ENCODE peak calls at places on chromosomes 16 and 17, in ten cellular contexts. N is pancreas; I is CD8-positive, alpha-beta memory T cell; R is ovary; Z is CD8-positive, alpha-beta T cell; P is BE2C; K is cardiac muscle cell; T is fibroblast of lung; B is keratinocyte; S is heart right ventricle. J is an unnamed sample.

GRCh38 chr16:65122974-65123845 is 1.3 kb upstream of the CDH11 start:
- DNase-seq in K (peak; percentile 81), P (peak; percentile 15), N (no peak), R (peak; percentile 92), I (no peak), S (peak; percentile 70), B (no peak), T (peak; percentile 73), Z (no peak), J (peak; percentile 63)

GRCh38 chr17:49959183-49959935 is 9.6 kb upstream of the DLX4 start:
- DNase-seq in Z (no peak), K (no peak), I (no peak), P (no peak), S (no peak), B (no peak), R (no peak), T (peak; percentile 42), N (no peak), J (no peak)

GRCh38 chr17:71071837-71072236 is 902.5 kb downstream of the KCNJ2 start:
- DNase-seq in K (peak; percentile 96), I (no peak), T (peak; percentile 100), P (peak; percentile 7), S (no peak), R (no peak), N (no peak), Z (no peak), B (peak; percentile 95), J (no peak)

GRCh38 chr17:8222630-8223355 is 12.4 kb upstream of the AURKB start:
- DNase-seq in S (peak; percentile 95), I (peak; percentile 80), Z (peak; percentile 90), R (peak; percentile 98), P (peak; percentile 85), B (peak; percentile 98), N (peak; percentile 92), T (peak; percentile 92), K (peak; percentile 98), J (peak; percentile 97)

GRCh38 chr17:34499576-34499975 is 79.8 kb upstream of the TMEM132E start:
- DNase-seq in S (no peak), P (no peak), R (no peak), N (no peak), Z (no peak), T (peak; percentile 13), K (peak; percentile 29), I (no peak), B (peak; percentile 5), J (no peak)

GRCh38 chr16:57778658-57779057 is 23.6 kb downstream of the KIFC3 start:
- DNase-seq in I (no peak), R (no peak), K (no peak), T (no peak), B (no peak), N (no peak), P (no peak), S (no peak), Z (no peak), J (no peak)

GRCh38 chr16:23288209-23288608 is 13.9 kb upstream of the SCNN1B start:
- DNase-seq in I (no peak), R (no peak), Z (no peak), P (no peak), K (no peak), B (no peak), N (no peak), T (no peak), S (no peak), J (no peak)

GRCh38 chr17:59763861-59764260 is 56.4 kb downstream of the VMP1 start:
- DNase-seq in N (no peak), B (no peak), R (no peak), P (no peak), T (peak; percentile 97), Z (no peak), I (no peak), S (no peak), K (peak; percentile 75), J (no peak)

GRCh38 chr17:20300399-20301037 is 166.8 kb downstream of the LGALS9B start:
- DNase-seq in R (peak; percentile 75), T (peak; percentile 97), K (peak; percentile 78), Z (no peak), B (no peak), I (no peak), P (no peak), N (no peak), S (no peak), J (no peak)

GRCh38 chr16:28504707-28505404 is 1.8 kb downstream of the IL27 start:
- DNase-seq in I (no peak), S (no peak), P (no peak), R (no peak), T (no peak), B (no peak), N (no peak), Z (no peak), K (no peak), J (no peak)

GRCh38 chr16:35185366-35186044 is 1726.1 kb downstream of the TP53TG3F start:
- DNase-seq in S (no peak), Z (no peak), R (no peak), N (no peak), P (no peak), I (no peak), B (no peak), T (no peak), K (no peak), J (no peak)
- H3K9me3 ChIP-seq in S (no peaks in the 10 kb centered on the region), Z (no peaks in the 10 kb centered on the region), R (no peaks in the 10 kb centered on the region), N (no peaks in the 10 kb centered on the region), P (peaks cover 3% of the 10 kb centered on the region), I (no peaks in the 10 kb centered on the region), B (no peaks in the 10 kb centered on the region), T (no peaks in the 10 kb centered on the region), K (peaks cover 4% of the 10 kb centered on the region), J (no peaks in the 10 kb centered on the region)

GRCh38 chr17:74670329-74670728 is 42.4 kb downstream of the CD300LF start:
- DNase-seq in S (no peak), N (no peak), K (no peak), R (no peak), P (no peak), Z (no peak), B (no peak), I (no peak), T (no peak), J (no peak)
- H3K27me3 ChIP-seq in S (peaks cover 79% of the 10 kb centered on the region), N (no peaks in the 10 kb centered on the region), K (peaks cover 92% of the 10 kb centered on the region), R (no peaks in the 10 kb centered on the region), P (peaks cover 79% of the 10 kb centered on the region), Z (peaks cover 2% of the 10 kb centered on the region), B (peaks cover 2% of the 10 kb centered on the region), I (peaks cover 17% of the 10 kb centered on the region), T (no peaks in the 10 kb centered on the region), J (no peaks in the 10 kb centered on the region)

DNA sequence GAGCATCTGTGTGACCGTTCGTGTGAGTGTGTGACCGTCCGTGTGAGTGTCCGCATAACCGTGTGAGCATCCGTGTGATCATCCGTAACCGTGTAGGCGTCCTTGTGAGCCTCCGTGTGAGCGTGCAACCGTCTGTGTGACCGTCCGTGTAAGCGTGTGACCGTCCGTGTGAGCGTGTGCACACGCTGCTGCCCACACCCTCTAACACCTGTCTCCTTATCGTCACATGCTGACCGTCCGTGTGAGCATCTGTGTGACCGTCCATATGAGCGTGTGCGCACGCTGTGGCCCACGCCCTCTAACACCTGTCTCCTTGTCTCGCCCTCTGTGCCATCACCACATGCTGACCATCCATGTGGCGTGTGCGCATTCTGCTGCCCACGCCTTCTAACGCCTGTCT is 31.1 kb downstream of the NME3 start:
- DNase-seq in R (no peak), S (no peak), N (no peak), P (no peak), T (no peak), K (no peak), I (no peak), B (no peak), Z (no peak), J (no peak)
- H3K9me3 ChIP-seq in R (no peaks in the 10 kb centered on the region), S (no peaks in the 10 kb centered on the region), N (no peaks in the 10 kb centered on the region), P (no peaks in the 10 kb centered on the region), T (peaks cover 6% of the 10 kb centered on the region), K (no peaks in the 10 kb centered on the region), I (no peaks in the 10 kb centered on the region), B (peaks cover 30% of the 10 kb centered on the region), Z (no peaks in the 10 kb centered on the region), J (no peaks in the 10 kb centered on the region)

GRCh38 chr16:86570542-86571196 is 4.0 kb downstream of the FOXC2 start:
- DNase-seq in R (no peak), I (no peak), T (peak; percentile 36), S (no peak), N (no peak), B (no peak), P (no peak), K (no peak), Z (no peak), J (no peak)

GRCh38 chr16:86569843-86570447 is 3.3 kb downstream of the FOXC2 start:
- DNase-seq in I (no peak), T (no peak), R (no peak), B (no peak), Z (no peak), P (no peak), N (no peak), K (no peak), S (no peak), J (no peak)

GRCh38 chr16:86566966-86567700 is 504 bp downstream of the FOXC2 start:
- DNase-seq in I (no peak), Z (no peak), P (no peak), T (peak; percentile 82), B (no peak), K (peak; percentile 65), S (peak; percentile 41), N (no peak), R (no peak), J (no peak)

GRCh38 chr16:86567701-86568571 is 1.3 kb downstream of the FOXC2 start:
- DNase-seq in R (no peak), P (no peak), S (peak; percentile 51), K (peak; percentile 62), B (no peak), I (no peak), T (peak; percentile 71), Z (no peak), N (no peak), J (no peak)

DNA sequence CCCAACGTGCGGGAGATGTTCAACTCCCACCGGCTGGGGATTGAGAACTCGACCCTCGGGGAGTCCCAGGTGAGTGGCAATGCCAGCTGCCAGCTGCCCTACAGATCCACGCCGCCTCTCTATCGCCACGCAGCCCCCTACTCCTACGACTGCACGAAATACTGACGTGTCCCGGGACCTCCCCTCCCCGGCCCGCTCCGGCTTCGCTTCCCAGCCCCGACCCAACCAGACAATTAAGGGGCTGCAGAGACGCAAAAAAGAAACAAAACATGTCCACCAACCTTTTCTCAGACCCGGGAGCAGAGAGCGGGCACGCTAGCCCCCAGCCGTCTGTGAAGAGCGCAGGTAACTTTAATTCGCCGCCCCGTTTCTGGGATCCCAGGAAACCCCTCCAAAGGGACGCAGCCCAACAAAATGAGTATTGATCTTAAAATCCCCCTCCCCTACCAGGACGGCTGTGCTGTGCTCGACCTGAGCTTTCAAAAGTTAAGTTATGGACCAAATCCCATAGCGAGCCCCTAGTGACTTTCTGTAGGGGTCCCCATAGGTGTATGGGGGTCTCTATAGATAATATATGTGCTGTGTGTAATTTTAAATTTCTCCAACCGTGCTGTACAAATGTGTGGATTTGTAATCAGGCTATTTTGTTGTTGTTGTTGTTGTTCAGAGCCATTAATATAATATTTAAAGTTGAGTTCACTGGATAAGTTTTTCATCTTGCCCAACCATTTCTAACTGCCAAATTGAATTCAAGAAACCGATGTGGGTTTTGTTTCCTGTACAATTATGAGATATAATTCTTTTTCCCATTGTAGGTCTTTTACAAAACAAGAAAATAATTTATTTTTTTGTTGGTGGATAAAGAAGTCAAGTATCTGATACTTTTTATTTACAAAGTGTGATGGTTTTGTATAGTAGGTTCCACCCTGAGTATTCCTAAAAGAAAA is 2.3 kb downstream of the FOXC2 start:
- DNase-seq in I (no peak), P (no peak), N (no peak), T (no peak), K (no peak), R (no peak), B (no peak), Z (no peak), S (no peak), J (no peak)
- H3K27me3 ChIP-seq in I (peaks cover 37% of the 10 kb centered on the region), P (peaks cover 93% of the 10 kb centered on the region), N (no peaks in the 10 kb centered on the region), T (no peaks in the 10 kb centered on the region), K (peaks cover 77% of the 10 kb centered on the region), R (peaks cover 2% of the 10 kb centered on the region), B (peaks cover 94% of the 10 kb centered on the region), Z (peaks cover 40% of the 10 kb centered on the region), S (peaks cover 100% of the 10 kb centered on the region), J (peaks cover 67% of the 10 kb centered on the region)